ENCODE peak calls at places on chromosomes 5 and 9, in five cellular contexts. W, S, D, I and B are unnamed samples.
A peak's percentile ranks its signal among the peaks of the same experiment; 100 is the strongest.

GRCh38 chr5:16712178-16712577 is 95.4 kb upstream of the RETREG1 start:
- DNase-seq in S (no peak), I (no peak), W (no peak), D (no peak), B (no peak)

GRCh38 chr9:124835026-124835501 is 18.2 kb upstream of the WDR38 start:
- DNase-seq in I (peak; percentile 91), S (no peak), W (no peak), D (peak; percentile 89), B (peak; percentile 88)

GRCh38 chr9:18596920-18597319 is 123.0 kb downstream of the ADAMTSL1 start:
- DNase-seq in D (no peak), I (no peak), S (no peak), W (no peak), B (no peak)

GRCh38 chr5:72452515-72453259 is 54.5 kb downstream of the ZNF366 start:
- DNase-seq in S (no peak), I (no peak), W (no peak), D (peak; percentile 68), B (peak; percentile 80)

GRCh38 chr9:125085703-125086477 is 57.4 kb downstream of the SCAI start:
- DNase-seq in I (no peak), D (no peak), W (no peak), S (no peak), B (no peak)

GRCh38 chr5:177133845-177134652 is 476 bp downstream of the NSD1 start:
- DNase-seq in I (no peak), S (peak; percentile 74), W (peak; percentile 54), D (peak; percentile 72), B (peak; percentile 81)

GRCh38 chr5:178130576-178131445 is at the start of gene RMND5B:
- DNase-seq in D (peak; percentile 92), I (peak; percentile 55), W (peak; percentile 85), S (peak; percentile 92), B (peak; percentile 93)

GRCh38 chr9:37449877-37450632 is 15.2 kb downstream of the ZBTB5 start:
- DNase-seq in W (no peak), D (no peak), S (peak; percentile 62), I (no peak), B (no peak)

GRCh38 chr5:96407441-96407840 is 25.6 kb downstream of the PCSK1 start:
- DNase-seq in D (no peak), S (no peak), I (no peak), W (no peak), B (no peak)

GRCh38 chr5:107560377-107560776 is 110.4 kb downstream of the EFNA5 start:
- DNase-seq in S (no peak), D (no peak), W (no peak), I (no peak), B (no peak)

GRCh38 chr9:131397100-131397790 is 3.4 kb downstream of the PRRC2B start:
- DNase-seq in W (no peak), S (no peak), I (no peak), D (no peak), B (no peak)

GRCh38 chr5:178435321-178436238 is 154.6 kb downstream of the COL23A1 start:
- DNase-seq in W (no peak), I (no peak), S (no peak), D (no peak), B (no peak)

GRCh38 chr5:72600401-72600981 is 93.3 kb upstream of the ZNF366 start:
- DNase-seq in I (no peak), D (no peak), W (no peak), S (no peak), B (no peak)

GRCh38 chr5:56069652-56070226 is 75.0 kb upstream of the IL6ST start:
- DNase-seq in I (no peak), D (no peak), W (no peak), S (no peak), B (no peak)

GRCh38 chr9:97364769-97365490 is 47.0 kb upstream of the TDRD7 start:
- DNase-seq in I (no peak), D (no peak), W (no peak), S (no peak), B (no peak)

GRCh38 chr5:61330341-61330878 is 1.6 kb upstream of the ZSWIM6 start:
- DNase-seq in W (peak; percentile 8), I (no peak), S (peak; percentile 62), D (peak; percentile 57), B (peak; percentile 68)

GRCh38 chr9:89505048-89505447 is 7.1 kb upstream of the SEMA4D start:
- DNase-seq in S (no peak), W (no peak), I (no peak), D (no peak), B (no peak)

GRCh38 chr5:119355244-119355635 is 579 bp upstream of the TNFAIP8 start:
- DNase-seq in S (no peak), I (no peak), W (peak; percentile 65), D (no peak), B (no peak)

GRCh38 chr5:54470677-54471076 is 15.2 kb downstream of the HSPB3 start:
- DNase-seq in S (no peak), I (no peak), W (no peak), D (no peak), B (no peak)

GRCh38 chr5:27708579-27708978 is 670.2 kb upstream of the CDH9 start:
- DNase-seq in S (no peak), D (no peak), W (no peak), I (no peak), B (no peak)

GRCh38 chr5:31066655-31067328 is 126.7 kb upstream of the CDH6 start:
- DNase-seq in D (no peak), I (no peak), S (no peak), W (no peak), B (no peak)

GRCh38 chr5:72205431-72206009 is 98.2 kb downstream of the MAP1B start:
- DNase-seq in S (no peak), I (no peak), W (no peak), D (no peak), B (no peak)

GRCh38 chr5:3212869-3213268 is 382.8 kb upstream of the IRX1 start:
- DNase-seq in S (peak; percentile 37), D (no peak), W (no peak), I (no peak), B (no peak)

GRCh38 chr5:1876708-1877433 is 5.9 kb downstream of the IRX4 start:
- DNase-seq in S (no peak), D (no peak), I (no peak), W (no peak), B (no peak)

GRCh38 chr5:15627109-15627508 is 127.1 kb downstream of the FBXL7 start:
- DNase-seq in W (no peak), I (no peak), D (no peak), S (no peak), B (no peak)

GRCh38 chr9:101458955-101459631 is 23.5 kb upstream of the ALDOB start:
- DNase-seq in S (no peak), I (peak; percentile 55), W (peak; percentile 4), D (no peak), B (no peak)

GRCh38 chr5:142777858-142778257 is 7.7 kb downstream of the ARHGAP26 start:
- DNase-seq in I (no peak), W (no peak), D (no peak), S (no peak), B (no peak)

GRCh38 chr5:91643796-91644195 is 260.7 kb upstream of the ARRDC3 start:
- DNase-seq in S (no peak), I (no peak), W (no peak), D (no peak), B (no peak)

GRCh38 chr5:62689599-62690368 is 111.2 kb downstream of the LRRC70 start:
- DNase-seq in I (no peak), W (no peak), S (no peak), D (no peak), B (no peak)